ENCODE peak calls at places on chromosome 1, in eight cellular contexts. One of them, this sample, is unnamed.

GRCh38 chr1:97943354-97943753 is 22.5 kb upstream of the DPYD start:
- DNase-seq in aorta: no peak
- DNase-seq in LHCN-M2: peak
- DNase-seq in GM23248: peak
- DNase-seq in Calu3: peak
- DNase-seq in M059J: peak
- DNase-seq in NCI-H774: no peak
- DNase-seq in A549: no peak
- DNase-seq in this sample: no peak

GRCh38 chr1:192506741-192507155 is 68.8 kb upstream of the RGS1 start:
- DNase-seq in aorta: no peak
- DNase-seq in LHCN-M2: peak
- DNase-seq in GM23248: peak
- DNase-seq in Calu3: peak
- DNase-seq in M059J: peak
- DNase-seq in NCI-H774: no peak
- DNase-seq in A549: peak
- DNase-seq in this sample: no peak

GRCh38 chr1:156504062-156504813 is 3.7 kb upstream of the MEF2D start:
- DNase-seq in aorta: no peak
- DNase-seq in LHCN-M2: peak
- DNase-seq in GM23248: peak
- DNase-seq in Calu3: no peak
- DNase-seq in M059J: no peak
- DNase-seq in NCI-H774: peak
- DNase-seq in A549: peak
- DNase-seq in this sample: peak

GRCh38 chr1:30414086-30414850 is 309.1 kb downstream of the MATN1 start:
- DNase-seq in aorta: no peak
- DNase-seq in LHCN-M2: no peak
- DNase-seq in GM23248: no peak
- DNase-seq in Calu3: no peak
- DNase-seq in M059J: no peak
- DNase-seq in NCI-H774: no peak
- DNase-seq in A549: no peak
- DNase-seq in this sample: no peak

GRCh38 chr1:243917177-243917862 is 67.3 kb upstream of the AKT3 start:
- DNase-seq in aorta: no peak
- DNase-seq in LHCN-M2: peak
- DNase-seq in GM23248: peak
- DNase-seq in Calu3: peak
- DNase-seq in M059J: peak
- DNase-seq in NCI-H774: no peak
- DNase-seq in A549: peak
- DNase-seq in this sample: peak

GRCh38 chr1:156802421-156802820 is 14.2 kb downstream of the SH2D2A start:
- DNase-seq in aorta: no peak
- DNase-seq in LHCN-M2: no peak
- DNase-seq in GM23248: no peak
- DNase-seq in Calu3: no peak
- DNase-seq in M059J: no peak
- DNase-seq in NCI-H774: no peak
- DNase-seq in A549: no peak
- DNase-seq in this sample: no peak

GRCh38 chr1:234998174-234998741 is 130.4 kb downstream of the TOMM20 start:
- DNase-seq in aorta: peak
- DNase-seq in LHCN-M2: peak
- DNase-seq in GM23248: peak
- DNase-seq in Calu3: peak
- DNase-seq in M059J: peak
- DNase-seq in NCI-H774: no peak
- DNase-seq in A549: peak
- DNase-seq in this sample: no peak

GRCh38 chr1:223620297-223620900 is 45.1 kb downstream of the CAPN8 start:
- DNase-seq in aorta: no peak
- DNase-seq in LHCN-M2: no peak
- DNase-seq in GM23248: peak
- DNase-seq in Calu3: no peak
- DNase-seq in M059J: peak
- DNase-seq in NCI-H774: no peak
- DNase-seq in A549: no peak
- DNase-seq in this sample: no peak

GRCh38 chr1:91335607-91336006 is 69.0 kb downstream of the HFM1 start:
- DNase-seq in aorta: no peak
- DNase-seq in LHCN-M2: peak
- DNase-seq in GM23248: no peak
- DNase-seq in Calu3: no peak
- DNase-seq in M059J: peak
- DNase-seq in NCI-H774: no peak
- DNase-seq in A549: no peak
- DNase-seq in this sample: no peak

GRCh38 chr1:7221823-7222462 is 436.7 kb downstream of the CAMTA1 start:
- DNase-seq in aorta: no peak
- DNase-seq in LHCN-M2: no peak
- DNase-seq in GM23248: peak
- DNase-seq in Calu3: no peak
- DNase-seq in M059J: peak
- DNase-seq in NCI-H774: no peak
- DNase-seq in A549: no peak
- DNase-seq in this sample: no peak

GRCh38 chr1:66809736-66810326 is 8.8 kb upstream of the INSL5 start:
- DNase-seq in aorta: no peak
- DNase-seq in LHCN-M2: peak
- DNase-seq in GM23248: peak
- DNase-seq in Calu3: no peak
- DNase-seq in M059J: peak
- DNase-seq in NCI-H774: no peak
- DNase-seq in A549: no peak
- DNase-seq in this sample: no peak